ENCODE peak calls at places on chromosomes 7 and 10, in ten cellular contexts. One of them, this sample, is unnamed. For H3K9me3, the result is how much of the 10 kb centered on the place peaks cover.

GRCh38 chr10:132884041-132884440 is 58.3 kb downstream of the CFAP46 start:
- DNase-seq in neural progenitor cell: no peak
- DNase-seq in uterus: no peak
- DNase-seq in BE2C: no peak
- DNase-seq in stomach: no peak
- DNase-seq in PC-9: no peak
- DNase-seq in HepG2: no peak
- DNase-seq in ovary: no peak
- DNase-seq in fibroblast of lung: no peak
- DNase-seq in sigmoid colon: peak
- DNase-seq in this sample: no peak

GRCh38 chr10:1360581-1361164 is 304.5 kb downstream of the WDR37 start:
- DNase-seq in neural progenitor cell: peak
- DNase-seq in uterus: no peak
- DNase-seq in BE2C: no peak
- DNase-seq in stomach: no peak
- DNase-seq in PC-9: no peak
- DNase-seq in HepG2: no peak
- DNase-seq in ovary: no peak
- DNase-seq in fibroblast of lung: peak
- DNase-seq in sigmoid colon: no peak
- DNase-seq in this sample: no peak

GRCh38 chr7:142263598-142264380 is 5.9 kb upstream of the PRSS58 start:
- DNase-seq in neural progenitor cell: no peak
- DNase-seq in uterus: no peak
- DNase-seq in BE2C: no peak
- DNase-seq in stomach: no peak
- DNase-seq in PC-9: peak
- DNase-seq in HepG2: no peak
- DNase-seq in ovary: no peak
- DNase-seq in fibroblast of lung: no peak
- DNase-seq in sigmoid colon: no peak
- DNase-seq in this sample: no peak

GRCh38 chr10:116742367-116743265 is at the start of gene HSPA12A:
- DNase-seq in neural progenitor cell: peak
- DNase-seq in uterus: peak
- DNase-seq in BE2C: peak
- DNase-seq in stomach: peak
- DNase-seq in PC-9: peak
- DNase-seq in HepG2: no peak
- DNase-seq in ovary: peak
- DNase-seq in fibroblast of lung: peak
- DNase-seq in sigmoid colon: peak
- DNase-seq in this sample: peak

GRCh38 chr7:135186841-135187253 is 16.3 kb upstream of the CYREN start:
- DNase-seq in neural progenitor cell: no peak
- DNase-seq in uterus: no peak
- DNase-seq in BE2C: no peak
- DNase-seq in stomach: peak
- DNase-seq in PC-9: no peak
- DNase-seq in HepG2: no peak
- DNase-seq in ovary: no peak
- DNase-seq in fibroblast of lung: no peak
- DNase-seq in sigmoid colon: no peak
- DNase-seq in this sample: no peak

GRCh38 chr10:91210435-91210834 is 10.0 kb upstream of the PCGF5 start:
- DNase-seq in neural progenitor cell: no peak
- DNase-seq in uterus: no peak
- DNase-seq in BE2C: peak
- DNase-seq in stomach: peak
- DNase-seq in PC-9: no peak
- DNase-seq in HepG2: peak
- DNase-seq in ovary: no peak
- DNase-seq in fibroblast of lung: no peak
- DNase-seq in sigmoid colon: no peak
- DNase-seq in this sample: no peak

GRCh38 chr7:92092210-92092609 is 42.1 kb downstream of the CYP51A1 start:
- DNase-seq in neural progenitor cell: no peak
- DNase-seq in uterus: no peak
- DNase-seq in BE2C: no peak
- DNase-seq in stomach: no peak
- DNase-seq in PC-9: no peak
- DNase-seq in HepG2: no peak
- DNase-seq in ovary: no peak
- DNase-seq in fibroblast of lung: no peak
- DNase-seq in sigmoid colon: no peak
- DNase-seq in this sample: no peak

GRCh38 chr10:108132303-108132702 is 967.8 kb upstream of the SORCS1 start:
- DNase-seq in neural progenitor cell: no peak
- DNase-seq in uterus: no peak
- DNase-seq in BE2C: no peak
- DNase-seq in stomach: no peak
- DNase-seq in PC-9: no peak
- DNase-seq in HepG2: no peak
- DNase-seq in ovary: no peak
- DNase-seq in fibroblast of lung: no peak
- DNase-seq in sigmoid colon: no peak
- DNase-seq in this sample: no peak

GRCh38 chr7:94971051-94971867 is 63.9 kb downstream of the PPP1R9A start:
- DNase-seq in neural progenitor cell: no peak
- DNase-seq in uterus: no peak
- DNase-seq in BE2C: no peak
- DNase-seq in stomach: no peak
- DNase-seq in PC-9: no peak
- DNase-seq in HepG2: peak
- DNase-seq in ovary: no peak
- DNase-seq in fibroblast of lung: no peak
- DNase-seq in sigmoid colon: no peak
- DNase-seq in this sample: no peak

GRCh38 chr7:158393926-158394625 is 193.5 kb downstream of the PTPRN2 start:
- DNase-seq in neural progenitor cell: no peak
- DNase-seq in uterus: no peak
- DNase-seq in BE2C: no peak
- DNase-seq in stomach: no peak
- DNase-seq in PC-9: no peak
- DNase-seq in HepG2: no peak
- DNase-seq in ovary: no peak
- DNase-seq in fibroblast of lung: no peak
- DNase-seq in sigmoid colon: no peak
- DNase-seq in this sample: no peak
- H3K9me3 ChIP-seq in neural progenitor cell: under half
- H3K9me3 ChIP-seq in uterus: under half
- H3K9me3 ChIP-seq in BE2C: under half
- H3K9me3 ChIP-seq in stomach: under half
- H3K9me3 ChIP-seq in PC-9: under half
- H3K9me3 ChIP-seq in HepG2: under half
- H3K9me3 ChIP-seq in ovary: under half
- H3K9me3 ChIP-seq in fibroblast of lung: under half
- H3K9me3 ChIP-seq in sigmoid colon: under half
- H3K9me3 ChIP-seq in this sample: under half

GRCh38 chr10:47166405-47166777 is 133.6 kb upstream of the GDF10 start:
- DNase-seq in neural progenitor cell: no peak
- DNase-seq in uterus: no peak
- DNase-seq in BE2C: no peak
- DNase-seq in stomach: no peak
- DNase-seq in PC-9: no peak
- DNase-seq in HepG2: no peak
- DNase-seq in ovary: no peak
- DNase-seq in fibroblast of lung: no peak
- DNase-seq in sigmoid colon: no peak
- DNase-seq in this sample: no peak

GRCh38 chr10:47164126-47164799 is 135.7 kb upstream of the GDF10 start:
- DNase-seq in neural progenitor cell: no peak
- DNase-seq in uterus: no peak
- DNase-seq in BE2C: no peak
- DNase-seq in stomach: no peak
- DNase-seq in PC-9: peak
- DNase-seq in HepG2: no peak
- DNase-seq in ovary: no peak
- DNase-seq in fibroblast of lung: peak
- DNase-seq in sigmoid colon: no peak
- DNase-seq in this sample: no peak

GRCh38 chr10:47165168-47165710 is 134.8 kb upstream of the GDF10 start:
- DNase-seq in neural progenitor cell: no peak
- DNase-seq in uterus: no peak
- DNase-seq in BE2C: no peak
- DNase-seq in stomach: no peak
- DNase-seq in PC-9: no peak
- DNase-seq in HepG2: no peak
- DNase-seq in ovary: no peak
- DNase-seq in fibroblast of lung: no peak
- DNase-seq in sigmoid colon: no peak
- DNase-seq in this sample: no peak

GRCh38 chr10:47164800-47165128 is 135.2 kb upstream of the GDF10 start:
- DNase-seq in neural progenitor cell: no peak
- DNase-seq in uterus: no peak
- DNase-seq in BE2C: no peak
- DNase-seq in stomach: no peak
- DNase-seq in PC-9: peak
- DNase-seq in HepG2: no peak
- DNase-seq in ovary: no peak
- DNase-seq in fibroblast of lung: no peak
- DNase-seq in sigmoid colon: no peak
- DNase-seq in this sample: no peak

GRCh38 chr10:47165711-47166404 is 134.1 kb upstream of the GDF10 start:
- DNase-seq in neural progenitor cell: no peak
- DNase-seq in uterus: peak
- DNase-seq in BE2C: no peak
- DNase-seq in stomach: no peak
- DNase-seq in PC-9: no peak
- DNase-seq in HepG2: no peak
- DNase-seq in ovary: peak
- DNase-seq in fibroblast of lung: peak
- DNase-seq in sigmoid colon: peak
- DNase-seq in this sample: no peak
- TF ChIP-seq CTCF in neural progenitor cell: no peak
- TF ChIP-seq CTCF in uterus: no peak
- TF ChIP-seq CTCF in BE2C: no peak
- TF ChIP-seq CTCF in stomach: no peak
- TF ChIP-seq CTCF in PC-9: no peak
- TF ChIP-seq CTCF in HepG2: no peak
- TF ChIP-seq CTCF in ovary: no peak
- TF ChIP-seq CTCF in fibroblast of lung: no peak
- TF ChIP-seq CTCF in sigmoid colon: no peak
- TF ChIP-seq CTCF in this sample: no peak

DNA sequence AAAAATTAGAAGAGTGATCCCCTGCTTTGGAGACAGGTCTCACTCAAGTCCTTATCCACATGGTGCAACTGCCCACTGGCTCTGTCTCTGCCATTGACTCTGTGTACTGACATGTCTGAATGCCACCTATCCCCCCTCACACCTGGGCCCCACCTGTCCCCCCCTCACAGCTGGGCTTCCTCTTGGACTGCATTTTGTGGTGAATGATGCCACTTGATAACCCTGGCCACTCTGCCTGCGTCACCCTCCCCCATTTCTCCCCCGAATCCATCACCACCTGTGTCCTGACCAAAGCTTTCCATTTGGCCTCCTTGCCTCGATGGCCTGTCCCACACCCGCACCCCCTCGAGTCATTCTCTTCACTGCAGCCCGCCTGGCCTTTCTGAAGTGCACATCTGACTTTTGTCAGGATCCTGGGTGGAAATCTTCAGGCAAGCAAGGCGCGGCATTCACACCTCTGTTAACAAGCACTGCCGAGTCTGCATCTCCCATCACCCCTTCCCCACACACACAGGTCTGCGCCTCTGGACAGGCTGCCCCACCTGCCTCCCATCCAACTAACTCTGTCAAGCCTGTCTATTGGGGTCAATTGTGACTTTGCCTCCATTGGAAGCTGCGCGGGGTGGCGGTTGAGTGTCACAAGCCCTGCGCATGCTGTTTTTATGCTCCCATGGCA is 175.3 kb upstream of the KLF14 start:
- DNase-seq in neural progenitor cell: no peak
- DNase-seq in uterus: no peak
- DNase-seq in BE2C: no peak
- DNase-seq in stomach: no peak
- DNase-seq in PC-9: no peak
- DNase-seq in HepG2: no peak
- DNase-seq in ovary: no peak
- DNase-seq in fibroblast of lung: no peak
- DNase-seq in sigmoid colon: no peak
- DNase-seq in this sample: no peak
- H3K4me3 ChIP-seq in neural progenitor cell: no peak
- H3K4me3 ChIP-seq in uterus: no peak
- H3K4me3 ChIP-seq in BE2C: no peak
- H3K4me3 ChIP-seq in stomach: no peak
- H3K4me3 ChIP-seq in PC-9: peak
- H3K4me3 ChIP-seq in HepG2: peak
- H3K4me3 ChIP-seq in ovary: no peak
- H3K4me3 ChIP-seq in fibroblast of lung: peak
- H3K4me3 ChIP-seq in sigmoid colon: no peak
- H3K4me3 ChIP-seq in this sample: no peak

GRCh38 chr10:71948496-71949067 is 15.6 kb upstream of the CHST3 start:
- DNase-seq in neural progenitor cell: no peak
- DNase-seq in uterus: no peak
- DNase-seq in BE2C: no peak
- DNase-seq in stomach: no peak
- DNase-seq in PC-9: peak
- DNase-seq in HepG2: peak
- DNase-seq in ovary: no peak
- DNase-seq in fibroblast of lung: no peak
- DNase-seq in sigmoid colon: no peak
- DNase-seq in this sample: no peak

GRCh38 chr10:71950683-71951082 is 13.5 kb upstream of the CHST3 start:
- DNase-seq in neural progenitor cell: no peak
- DNase-seq in uterus: no peak
- DNase-seq in BE2C: no peak
- DNase-seq in stomach: no peak
- DNase-seq in PC-9: no peak
- DNase-seq in HepG2: peak
- DNase-seq in ovary: no peak
- DNase-seq in fibroblast of lung: no peak
- DNase-seq in sigmoid colon: no peak
- DNase-seq in this sample: no peak

GRCh38 chr10:71945819-71946474 is 18.2 kb upstream of the CHST3 start:
- DNase-seq in neural progenitor cell: no peak
- DNase-seq in uterus: no peak
- DNase-seq in BE2C: no peak
- DNase-seq in stomach: no peak
- DNase-seq in PC-9: no peak
- DNase-seq in HepG2: no peak
- DNase-seq in ovary: no peak
- DNase-seq in fibroblast of lung: peak
- DNase-seq in sigmoid colon: no peak
- DNase-seq in this sample: no peak

GRCh38 chr10:71941318-71941717 is 22.9 kb upstream of the CHST3 start:
- DNase-seq in neural progenitor cell: no peak
- DNase-seq in uterus: no peak
- DNase-seq in BE2C: no peak
- DNase-seq in stomach: no peak
- DNase-seq in PC-9: no peak
- DNase-seq in HepG2: no peak
- DNase-seq in ovary: no peak
- DNase-seq in fibroblast of lung: no peak
- DNase-seq in sigmoid colon: no peak
- DNase-seq in this sample: no peak

DNA sequence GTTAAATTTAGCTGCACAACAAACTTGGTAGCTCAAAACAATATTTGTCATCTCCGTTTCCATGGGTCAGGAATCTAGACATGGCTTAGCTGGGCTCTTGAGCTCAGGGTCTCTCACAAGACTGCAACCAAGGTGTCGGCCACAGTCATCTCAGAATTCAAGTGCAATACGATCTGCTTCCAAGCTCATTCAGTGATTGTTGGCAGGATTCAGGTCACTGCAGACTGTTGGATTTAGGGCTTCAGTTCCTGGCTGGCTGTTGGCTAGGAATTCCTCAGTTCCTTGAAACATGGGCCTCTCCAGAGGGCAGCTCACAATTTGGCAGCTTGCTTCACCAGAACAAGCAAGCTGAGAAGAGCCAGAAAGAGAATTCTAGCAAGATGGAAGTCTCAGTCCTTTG is 17.5 kb upstream of the CHST3 start:
- DNase-seq in neural progenitor cell: no peak
- DNase-seq in uterus: no peak
- DNase-seq in BE2C: no peak
- DNase-seq in stomach: no peak
- DNase-seq in PC-9: no peak
- DNase-seq in HepG2: no peak
- DNase-seq in ovary: no peak
- DNase-seq in fibroblast of lung: no peak
- DNase-seq in sigmoid colon: no peak
- DNase-seq in this sample: no peak
- H3K9me3 ChIP-seq in neural progenitor cell: under half
- H3K9me3 ChIP-seq in uterus: under half
- H3K9me3 ChIP-seq in BE2C: under half
- H3K9me3 ChIP-seq in stomach: half or more
- H3K9me3 ChIP-seq in PC-9: under half
- H3K9me3 ChIP-seq in HepG2: under half
- H3K9me3 ChIP-seq in ovary: under half
- H3K9me3 ChIP-seq in fibroblast of lung: under half
- H3K9me3 ChIP-seq in sigmoid colon: under half
- H3K9me3 ChIP-seq in this sample: under half

This sample was measured in WERI-Rb-1.